ENCODE peak calls at places on chromosomes 7 and 10, in five cellular contexts. Z is HEK293T, W is A549, F is K562, J is HepG2. L is an unnamed sample.
A peak's percentile ranks its signal among the peaks of the same experiment; 100 is the strongest.

GRCh38 chr10:79937661-79938226 is 11.2 kb downstream of the SFTPD start:
- DNase-seq in Z (no peak), W (no peak), F (no peak), J (no peak), L (no peak)

GRCh38 chr10:62048919-62049636 is 147.6 kb downstream of the ARID5B start:
- DNase-seq in Z (peak; percentile 71), W (peak; percentile 59), F (peak; percentile 48), J (peak; percentile 94), L (peak; percentile 99)

GRCh38 chr10:133372507-133372906 is 647 bp downstream of the ECHS1 start:
- DNase-seq in Z (no peak), W (no peak), F (peak; percentile 56), J (no peak), L (no peak)

GRCh38 chr7:68433462-68433861 is 1164.8 kb upstream of the AUTS2 start:
- DNase-seq in Z (no peak), W (no peak), F (no peak), J (no peak), L (no peak)

GRCh38 chr10:37488792-37489657 is 363.6 kb downstream of the ANKRD30A start:
- DNase-seq in Z (no peak), W (peak; percentile 84), F (no peak), J (peak; percentile 1), L (no peak)

GRCh38 chr7:134645478-134645877 is 1.2 kb upstream of the BPGM start:
- DNase-seq in Z (no peak), W (no peak), F (no peak), J (no peak), L (no peak)

GRCh38 chr7:148772297-148773089 is 73.8 kb downstream of the CUL1 start:
- DNase-seq in Z (no peak), W (peak; percentile 35), F (no peak), J (no peak), L (peak; percentile 98)

GRCh38 chr7:74104702-74105101 is 21.1 kb downstream of the LIMK1 start:
- DNase-seq in Z (no peak), W (no peak), F (no peak), J (no peak), L (peak; percentile 54)

GRCh38 chr7:3009086-3009485 is 34.6 kb downstream of the CARD11 start:
- DNase-seq in Z (no peak), W (no peak), F (no peak), J (no peak), L (no peak)

GRCh38 chr7:22726345-22726848 is 603 bp upstream of the IL6 start:
- DNase-seq in Z (peak; percentile 67), W (peak; percentile 76), F (peak; percentile 68), J (peak; percentile 7), L (peak; percentile 90)

GRCh38 chr10:132574783-132575319 is 37.3 kb downstream of the INPP5A start:
- DNase-seq in Z (no peak), W (no peak), F (no peak), J (no peak), L (no peak)

GRCh38 chr7:19327011-19327410 is 181.8 kb upstream of the FERD3L start:
- DNase-seq in Z (no peak), W (no peak), F (no peak), J (no peak), L (peak; percentile 17)

GRCh38 chr7:157827045-157827862 is 490.4 kb downstream of the DNAJB6 start:
- DNase-seq in Z (no peak), W (no peak), F (no peak), J (no peak), L (no peak)

GRCh38 chr10:96306516-96306915 is 2.3 kb downstream of the DNTT start:
- DNase-seq in Z (no peak), W (no peak), F (no peak), J (no peak), L (no peak)

GRCh38 chr7:18212788-18213187 is 185.1 kb upstream of the PRPS1L1 start:
- DNase-seq in Z (no peak), W (no peak), F (no peak), J (no peak), L (peak; percentile 30)

GRCh38 chr7:1144269-1144771 is 15.7 kb downstream of the ZFAND2A start:
- DNase-seq in Z (no peak), W (no peak), F (no peak), J (peak; percentile 25), L (no peak)

GRCh38 chr10:17787087-17787942 is 21.8 kb upstream of the MRC1 start:
- DNase-seq in Z (no peak), W (no peak), F (no peak), J (no peak), L (peak; percentile 97)

GRCh38 chr7:46586406-46586805 is 665.3 kb upstream of the IGFBP3 start:
- DNase-seq in Z (no peak), W (no peak), F (no peak), J (no peak), L (peak; percentile 31)

GRCh38 chr10:56874950-56875349 is 513.9 kb upstream of the ZWINT start:
- DNase-seq in Z (no peak), W (no peak), F (no peak), J (no peak), L (no peak)

GRCh38 chr10:62239994-62240393 is 28.6 kb downstream of the RTKN2 start:
- DNase-seq in Z (no peak), W (no peak), F (no peak), J (no peak), L (no peak)

GRCh38 chr10:100912609-100913469 is at the start of gene SLF2:
- DNase-seq in Z (peak; percentile 100), W (peak; percentile 98), F (peak; percentile 95), J (peak; percentile 97), L (peak; percentile 98)

GRCh38 chr7:137296551-137296950 is 47.0 kb downstream of the PTN start:
- DNase-seq in Z (no peak), W (no peak), F (no peak), J (no peak), L (no peak)

GRCh38 chr7:14424675-14425074 is 435.2 kb upstream of the ETV1 start:
- DNase-seq in Z (no peak), W (no peak), F (no peak), J (no peak), L (no peak)

GRCh38 chr10:7258948-7259523 is 151.8 kb downstream of the SFMBT2 start:
- DNase-seq in Z (no peak), W (no peak), F (no peak), J (no peak), L (no peak)

DNA sequence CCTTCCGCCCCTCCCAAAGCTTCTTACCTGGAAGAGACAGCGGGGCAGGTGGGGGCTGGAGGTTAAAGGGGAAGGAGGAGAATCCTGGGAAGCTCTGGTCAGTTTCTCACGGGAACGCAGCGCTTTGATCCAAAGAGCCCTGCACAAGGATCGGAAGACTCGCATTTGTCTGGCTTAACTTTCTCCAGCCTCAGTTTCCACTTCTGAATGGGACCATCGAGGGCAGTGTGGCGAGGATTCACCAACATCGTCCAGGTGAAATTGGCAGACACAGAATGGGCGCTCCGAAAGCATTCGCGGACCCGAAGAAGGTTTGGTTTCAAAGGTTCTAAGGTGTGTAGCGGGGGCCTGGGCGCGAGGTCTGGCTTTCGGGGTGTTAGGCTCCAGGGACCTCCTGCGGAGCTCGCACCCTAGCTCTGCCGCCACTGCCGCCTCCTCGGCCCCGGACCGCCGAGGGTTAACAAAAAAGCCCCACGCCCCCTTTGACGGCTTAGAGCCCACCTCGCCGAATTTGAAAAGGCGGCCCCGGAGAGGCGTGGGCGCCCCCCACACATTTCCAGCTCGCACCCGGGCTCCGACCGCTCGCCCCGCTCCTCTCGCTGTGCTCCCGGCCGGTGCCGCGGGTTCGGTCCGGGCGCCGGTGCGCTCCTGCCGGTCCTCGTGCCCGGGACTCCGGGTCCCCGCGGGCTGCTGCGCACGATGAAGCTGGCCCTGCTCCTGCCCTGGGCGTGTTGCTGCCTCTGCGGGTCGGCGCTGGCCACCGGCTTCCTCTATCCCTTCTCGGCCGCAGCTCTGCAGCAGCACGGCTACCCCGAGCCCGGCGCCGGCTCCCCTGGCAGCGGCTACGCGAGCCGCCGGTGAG is at the start of gene COL26A1:
- DNase-seq in Z (peak; percentile 58), W (peak; percentile 69), F (no peak), J (no peak), L (no peak)
- TF ChIP-seq BHLHE40 in Z (no peak), W (no peak), F (no peak), J (no peak), L (no peak)

GRCh38 chr7:37083311-37084096 is 359.2 kb upstream of the AOAH start:
- DNase-seq in Z (no peak), W (no peak), F (no peak), J (no peak), L (peak; percentile 46)
- TF ChIP-seq BHLHE40 in Z (no peak), W (no peak), F (no peak), J (no peak), L (no peak)

DNA sequence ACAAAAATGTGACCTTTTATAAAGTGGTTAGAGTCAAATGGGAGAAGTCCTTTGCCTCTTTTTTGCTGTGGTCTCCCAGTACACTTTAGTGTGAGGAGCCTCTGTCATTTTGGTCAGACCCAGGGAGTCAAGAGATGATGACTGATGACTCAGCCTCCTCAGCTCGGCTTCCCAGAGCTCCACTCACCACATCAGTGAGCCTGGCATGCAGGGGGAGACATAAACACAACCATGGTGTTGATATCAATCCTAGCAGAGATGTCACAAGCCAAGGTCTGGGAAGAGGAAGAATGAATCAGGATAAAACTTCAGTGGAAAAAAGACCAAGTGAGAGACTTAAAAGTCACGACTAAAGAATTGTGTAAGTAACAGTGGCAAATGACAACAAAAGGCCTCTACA is 50.1 kb downstream of the TFAM start:
- DNase-seq in Z (peak; percentile 21), W (peak; percentile 48), F (no peak), J (peak; percentile 44), L (peak; percentile 99)
- TF ChIP-seq BHLHE40 in Z (no peak), W (no peak), F (no peak), J (no peak), L (peak; percentile 85)

GRCh38 chr10:28681928-28682750 is 4.8 kb downstream of the BAMBI start:
- DNase-seq in Z (no peak), W (no peak), F (peak; percentile 31), J (no peak), L (no peak)

GRCh38 chr10:28686835-28687682 is 9.7 kb downstream of the BAMBI start:
- DNase-seq in Z (no peak), W (no peak), F (no peak), J (no peak), L (peak; percentile 27)

GRCh38 chr10:28684986-28685580 is 7.8 kb downstream of the BAMBI start:
- DNase-seq in Z (no peak), W (no peak), F (no peak), J (no peak), L (no peak)

GRCh38 chr10:28685717-28686116 is 8.4 kb downstream of the BAMBI start:
- DNase-seq in Z (no peak), W (no peak), F (no peak), J (no peak), L (no peak)

DNA sequence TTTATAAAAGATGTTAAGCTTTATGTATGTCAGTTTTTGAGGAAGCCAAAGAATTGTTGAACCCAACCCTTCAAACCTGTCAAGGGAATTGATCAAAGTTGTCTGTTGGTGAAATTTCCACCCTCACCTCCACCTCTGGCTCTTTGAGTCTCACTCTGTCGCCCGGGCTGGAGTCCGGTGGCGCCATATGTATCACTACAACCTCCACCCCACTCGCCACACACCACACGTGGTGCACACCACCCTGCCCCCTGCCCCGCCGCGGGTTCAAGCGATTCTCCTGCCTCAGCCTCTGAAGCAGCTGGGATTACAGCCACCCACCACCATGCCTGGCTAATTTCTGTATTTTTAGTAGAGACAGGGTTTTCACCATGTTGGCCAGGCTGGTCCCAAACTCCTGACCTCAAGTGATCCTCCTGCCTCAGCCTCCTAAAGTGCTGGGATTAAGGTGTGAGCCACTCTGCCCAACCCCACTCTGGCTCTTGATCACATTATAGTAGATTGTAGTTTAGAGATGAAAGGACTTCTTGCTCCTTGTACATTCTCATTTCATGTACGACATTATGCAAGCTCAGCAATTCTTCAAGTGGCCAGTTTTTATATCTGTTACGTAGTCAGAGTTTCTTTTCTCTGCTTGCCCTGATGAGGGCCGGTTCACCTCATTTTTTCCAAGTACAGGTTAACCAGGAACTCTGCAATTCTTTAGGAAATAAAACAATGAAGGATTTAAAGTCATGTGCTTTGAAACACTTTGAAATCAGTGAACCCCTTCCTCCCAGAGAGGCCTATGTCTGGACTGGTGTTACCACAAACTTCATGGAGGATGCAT is 7.0 kb downstream of the BAMBI start:
- DNase-seq in Z (no peak), W (no peak), F (no peak), J (no peak), L (no peak)
- TF ChIP-seq BHLHE40 in Z (no peak), W (no peak), F (no peak), J (no peak), L (no peak)